ENCODE peak calls at places on chromosomes 2 and 18, in seven cellular contexts. N is ecto neural progenitor cell; K is progenitor cell of endocrine pancreas; X is globus pallidus; B is effector CD4-positive, alpha-beta T cell; E is memory B cell; C is RWPE1. U is an unnamed sample.

GRCh38 chr2:30379481-30379880 is 67.6 kb upstream of the LCLAT1 start:
- DNase-seq in X (no peak), N (no peak), E (no peak), B (no peak), C (no peak), K (no peak), U (no peak)

GRCh38 chr2:20374919-20375318 is 24.3 kb upstream of the PUM2 start:
- DNase-seq in K (no peak), E (no peak), C (no peak), X (no peak), B (no peak), N (no peak), U (no peak)

GRCh38 chr2:72948431-72948830 is 31.1 kb downstream of the EMX1 start:
- DNase-seq in K (no peak), C (no peak), B (no peak), N (no peak), X (no peak), E (no peak), U (no peak)

GRCh38 chr2:28166956-28167355 is 225.7 kb upstream of the FOSL2 start:
- DNase-seq in X (no peak), C (peak), K (no peak), B (no peak), E (no peak), N (no peak), U (no peak)

GRCh38 chr2:233822781-233823730 is 31.3 kb downstream of the HJURP start:
- DNase-seq in C (no peak), N (no peak), E (no peak), X (no peak), K (no peak), B (no peak), U (no peak)

GRCh38 chr18:58955738-58956137 is 91.1 kb downstream of the ZNF532 start:
- DNase-seq in K (no peak), B (no peak), E (no peak), C (no peak), X (no peak), N (no peak), U (no peak)

GRCh38 chr2:41414486-41415230 is 633.2 kb upstream of the PKDCC start:
- DNase-seq in X (no peak), C (peak), N (peak), K (no peak), E (no peak), B (no peak), U (no peak)

GRCh38 chr2:219569041-219569440 is 2.3 kb downstream of the OBSL1 start:
- DNase-seq in K (no peak), X (no peak), B (no peak), E (no peak), N (no peak), C (no peak), U (no peak)

GRCh38 chr2:188623995-188624643 is 332.4 kb downstream of the GULP1 start:
- DNase-seq in N (no peak), X (no peak), K (no peak), C (no peak), E (no peak), B (no peak), U (no peak)

GRCh38 chr18:33804258-33804657 is 226.2 kb downstream of the ASXL3 start:
- DNase-seq in B (no peak), K (no peak), X (no peak), N (no peak), C (no peak), E (no peak), U (no peak)

GRCh38 chr2:18378020-18378653 is 182.3 kb downstream of the RDH14 start:
- DNase-seq in B (peak), K (peak), N (no peak), X (peak), E (peak), C (peak), U (peak)

GRCh38 chr2:26144953-26145680 is 27.8 kb upstream of the GAREM2 start:
- DNase-seq in X (peak), N (peak), E (peak), C (peak), K (peak), B (peak), U (peak)

GRCh38 chr2:66443183-66443976 is 8.5 kb downstream of the MEIS1 start:
- DNase-seq in C (no peak), X (no peak), E (no peak), B (no peak), N (no peak), K (no peak), U (no peak)

GRCh38 chr2:159882069-159882468 is 84.1 kb upstream of the CD302 start:
- DNase-seq in C (no peak), B (no peak), E (no peak), K (no peak), N (no peak), X (no peak), U (no peak)

GRCh38 chr18:74990563-74991081 is 218.3 kb downstream of the PTGR3 start:
- DNase-seq in K (no peak), X (peak), B (no peak), N (no peak), E (no peak), C (no peak), U (no peak)